ENCODE peak calls at places on chromosomes 1 and 21, in six cellular contexts. Q, I, B, P, M and F are unnamed samples.

GRCh38 chr21:45512626-45513002 is 29.6 kb downstream of the SLC19A1 start:
- DNase-seq in Q (no peak), I (no peak), B (no peak), P (no peak), M (no peak), F (no peak)

GRCh38 chr21:38918629-38919346 is 113.1 kb downstream of the ETS2 start:
- DNase-seq in Q (no peak), I (no peak), B (no peak), P (no peak), M (no peak), F (no peak)

GRCh38 chr1:234978397-234979291 is 150.0 kb downstream of the TOMM20 start:
- DNase-seq in Q (peak; percentile 47), I (peak; percentile 97), B (no peak), P (no peak), M (no peak), F (no peak)

GRCh38 chr1:62722796-62723195 is 34.6 kb upstream of the DOCK7 start:
- DNase-seq in Q (no peak), I (no peak), B (no peak), P (no peak), M (no peak), F (no peak)

GRCh38 chr1:48021792-48022191 is 24.6 kb upstream of the TRABD2B start:
- DNase-seq in Q (no peak), I (no peak), B (no peak), P (no peak), M (no peak), F (no peak)

GRCh38 chr1:151106891-151107290 is 36.3 kb downstream of the GABPB2 start:
- DNase-seq in Q (peak; percentile 48), I (peak; percentile 73), B (no peak), P (no peak), M (no peak), F (no peak)

GRCh38 chr1:69073176-69073575 is 494.5 kb upstream of the LRRC7 start:
- DNase-seq in Q (no peak), I (no peak), B (no peak), P (no peak), M (no peak), F (no peak)

GRCh38 chr21:45819478-45820170 is 161.9 kb upstream of the COL6A1 start:
- DNase-seq in Q (no peak), I (no peak), B (no peak), P (no peak), M (peak; percentile 78), F (no peak)

GRCh38 chr1:17837631-17838030 is 82.5 kb downstream of the ACTL8 start:
- DNase-seq in Q (no peak), I (peak; percentile 28), B (no peak), P (no peak), M (no peak), F (no peak)